ENCODE peak calls at places on chromosomes 16 and 17, in seven cellular contexts. T is GM23338; Q is fibroblast of mammary gland; H is CD8-positive, alpha-beta T cell; B is fibroblast of lung; X is colonic mucosa; D is fibroblast of villous mesenchyme. L is an unnamed sample.

GRCh38 chr16:52497067-52497816 is 49.7 kb downstream of the TOX3 start:
- DNase-seq in D (no peak), X (peak; percentile 35), B (peak; percentile 81), H (no peak), Q (no peak), T (no peak), L (peak; percentile 35)

GRCh38 chr17:13727441-13728171 is 125.9 kb upstream of the HS3ST3A1 start:
- DNase-seq in H (no peak), D (peak; percentile 64), B (peak; percentile 84), T (no peak), Q (peak; percentile 93), X (no peak), L (peak; percentile 50)

GRCh38 chr16:15829460-15829859 is 27.4 kb downstream of the MYH11 start:
- DNase-seq in X (peak; percentile 34), T (peak; percentile 54), H (no peak), Q (peak; percentile 0), B (peak; percentile 89), D (peak; percentile 26), L (no peak)

GRCh38 chr17:39229274-39229913 is 3.6 kb upstream of the STAC2 start:
- DNase-seq in T (no peak), X (no peak), B (no peak), H (no peak), D (peak; percentile 42), Q (peak; percentile 79), L (no peak)

GRCh38 chr17:48613862-48614694 is 1.0 kb downstream of the HOXB8 start:
- DNase-seq in Q (no peak), X (no peak), H (no peak), D (no peak), T (peak; percentile 60), B (no peak), L (peak; percentile 44)

GRCh38 chr16:65487231-65487630 is 365.4 kb upstream of the CDH11 start:
- DNase-seq in D (no peak), T (no peak), H (no peak), Q (no peak), X (no peak), B (no peak), L (no peak)

GRCh38 chr17:40069751-40070643 is 7.2 kb downstream of the THRA start:
- DNase-seq in T (peak; percentile 55), D (no peak), Q (peak; percentile 54), B (peak; percentile 56), H (no peak), X (peak; percentile 84), L (peak; percentile 52)

GRCh38 chr17:72609501-72609900 is 483.0 kb downstream of the SLC39A11 start:
- DNase-seq in Q (peak; percentile 46), B (no peak), D (no peak), X (peak; percentile 74), H (no peak), T (no peak), L (peak; percentile 70)

GRCh38 chr17:10790491-10791401 is 13.2 kb downstream of the TMEM238L start:
- DNase-seq in Q (no peak), B (no peak), T (no peak), D (no peak), X (no peak), H (no peak), L (no peak)

GRCh38 chr17:64319531-64319930 is 56.5 kb upstream of the TEX2 start:
- DNase-seq in B (no peak), D (no peak), X (no peak), H (no peak), T (no peak), Q (no peak), L (no peak)

GRCh38 chr16:89786474-89787364 is 29.7 kb downstream of the FANCA start:
- DNase-seq in H (no peak), B (no peak), X (no peak), T (no peak), Q (no peak), D (no peak), L (no peak)

GRCh38 chr16:12178251-12178990 is 201.9 kb downstream of the SNX29 start:
- DNase-seq in B (peak; percentile 62), T (no peak), Q (peak; percentile 72), H (no peak), X (no peak), D (peak; percentile 88), L (no peak)

GRCh38 chr17:78748730-78749317 is 33.2 kb downstream of the CYTH1 start:
- DNase-seq in B (peak; percentile 77), X (peak; percentile 71), Q (peak; percentile 80), H (peak; percentile 61), T (no peak), D (peak; percentile 84), L (no peak)

GRCh38 chr16:559411-560207 is 585 bp upstream of the PRR35 start:
- DNase-seq in T (no peak), D (no peak), B (no peak), X (no peak), H (no peak), Q (no peak), L (no peak)

GRCh38 chr17:7404737-7405412 is 978 bp upstream of the TMEM256 start:
- DNase-seq in D (peak; percentile 16), H (no peak), T (peak; percentile 86), B (no peak), X (peak; percentile 55), Q (peak; percentile 21), L (no peak)

GRCh38 chr16:13306153-13306552 is 404.8 kb downstream of the SHISA9 start:
- DNase-seq in T (no peak), D (no peak), B (no peak), H (no peak), X (no peak), Q (no peak), L (no peak)

GRCh38 chr17:15885770-15886169 is 59.2 kb upstream of the ADORA2B start:
- DNase-seq in X (no peak), D (peak; percentile 46), T (no peak), B (no peak), Q (no peak), H (no peak), L (no peak)

GRCh38 chr17:10649031-10649430 is 8.1 kb downstream of the MYH3 start:
- DNase-seq in D (peak; percentile 17), H (no peak), B (peak; percentile 21), Q (peak; percentile 31), X (no peak), T (no peak), L (peak; percentile 4)

GRCh38 chr17:68514809-68515208 is 2.6 kb downstream of the PRKAR1A start:
- DNase-seq in B (peak; percentile 86), Q (peak; percentile 98), T (no peak), H (no peak), X (no peak), D (peak; percentile 89), L (peak; percentile 62)

GRCh38 chr16:68227850-68228553 is 7.9 kb downstream of the ESRP2 start:
- DNase-seq in H (no peak), T (no peak), X (no peak), B (no peak), D (no peak), Q (no peak), L (no peak)

GRCh38 chr17:39618252-39618913 is 8.4 kb upstream of the PPP1R1B start:
- DNase-seq in H (no peak), D (peak; percentile 17), B (no peak), Q (no peak), T (peak; percentile 49), X (peak; percentile 54), L (no peak)

GRCh38 chr17:44360826-44361225 is 2.8 kb downstream of the FAM171A2 start:
- DNase-seq in B (peak; percentile 72), D (peak; percentile 67), T (peak; percentile 69), H (no peak), X (no peak), Q (peak; percentile 26), L (peak; percentile 22)

GRCh38 chr16:66959645-66960177 is 1.4 kb upstream of the CES3 start:
- DNase-seq in T (no peak), X (peak; percentile 61), H (no peak), Q (no peak), B (no peak), D (no peak), L (no peak)

GRCh38 chr16:67357561-67357960 is 30.9 kb downstream of the LRRC36 start:
- DNase-seq in T (no peak), X (no peak), Q (no peak), B (no peak), H (no peak), D (no peak), L (no peak)

GRCh38 chr16:72105978-72106377 is 12.3 kb downstream of the DHX38 start:
- DNase-seq in D (no peak), Q (no peak), X (no peak), H (no peak), B (no peak), T (no peak), L (no peak)

GRCh38 chr17:78345172-78345571 is 14.7 kb downstream of the SOCS3 start:
- DNase-seq in H (no peak), X (no peak), D (no peak), T (no peak), Q (no peak), B (no peak), L (no peak)

GRCh38 chr16:30367349-30368009 is 2.8 kb downstream of the TBC1D10B start:
- DNase-seq in D (no peak), X (no peak), T (no peak), Q (no peak), H (no peak), B (no peak), L (no peak)
- H3K4me3 ChIP-seq in D (peak overlapping the region; percentile 79), X (peak overlapping the region; percentile 73), T (no peak overlapping the region), Q (peak overlapping the region; percentile 84), H (peak overlapping the region; percentile 0), B (peak overlapping the region; percentile 89), L (peak overlapping the region; percentile 84)

GRCh38 chr16:24906199-24906808 is 60.5 kb downstream of the SLC5A11 start:
- DNase-seq in X (no peak), H (no peak), T (peak; percentile 43), B (peak; percentile 49), Q (peak; percentile 46), D (peak; percentile 26), L (peak; percentile 36)
- TF ChIP-seq CTCF in X (peak; percentile 37), H (no peak), T (peak; percentile 35), B (peak; percentile 34), Q (peak; percentile 53), D (peak; percentile 51), L (peak; percentile 39)

DNA sequence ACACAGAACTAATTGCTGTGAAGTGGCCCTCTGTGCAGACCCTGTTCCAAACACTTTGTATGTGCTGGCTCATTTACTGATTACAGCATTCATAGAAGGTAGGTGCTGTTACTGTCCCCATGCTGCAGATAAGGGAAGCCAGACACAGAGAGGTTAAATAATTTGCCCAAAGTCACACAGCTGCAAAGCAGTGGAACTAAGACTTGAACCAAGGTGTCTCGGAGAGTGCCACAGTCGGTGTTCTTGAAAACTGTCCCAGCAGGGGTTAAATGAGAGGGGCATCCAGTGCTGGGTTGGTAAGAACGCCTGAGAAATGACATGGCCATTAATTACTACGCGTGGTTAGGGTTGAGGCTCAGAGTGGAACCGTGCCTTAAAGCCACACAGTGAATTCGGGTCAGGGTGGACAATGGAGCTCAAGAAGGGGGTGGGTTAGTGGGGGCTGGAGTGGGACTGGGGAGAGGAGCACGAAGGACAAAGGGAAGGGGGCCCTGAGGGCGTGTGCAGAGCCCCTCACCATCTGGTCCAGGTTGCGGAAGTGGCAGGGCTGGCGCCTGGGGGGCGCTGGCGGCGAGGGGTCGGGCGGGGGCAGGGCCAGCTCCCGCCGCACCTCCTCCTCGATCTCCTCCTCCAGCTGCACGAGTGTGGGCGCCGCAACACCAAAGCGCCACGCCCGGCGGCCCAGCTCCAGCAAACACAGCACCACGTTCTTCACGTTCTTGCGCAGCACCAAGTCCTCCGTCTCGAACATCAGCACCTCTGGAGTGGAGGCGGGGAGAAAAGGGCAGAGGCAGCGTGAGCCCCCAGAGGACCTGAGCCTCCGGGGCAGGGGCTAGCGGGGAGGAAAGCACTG is 3.3 kb downstream of the GAS2L2 start:
- DNase-seq in H (no peak), X (no peak), Q (no peak), B (no peak), T (peak; percentile 59), D (peak; percentile 27), L (no peak)
- H3K4me3 ChIP-seq in H (no peak overlapping the region), X (no peak overlapping the region), Q (no peak overlapping the region), B (peak overlapping the region; percentile 20), T (peak overlapping the region; percentile 59), D (peak overlapping the region; percentile 18), L (no peak overlapping the region)

GRCh38 chr17:36869856-36870617 is 67.2 kb upstream of the LHX1 start:
- DNase-seq in B (peak; percentile 17), T (peak; percentile 64), Q (peak; percentile 48), H (no peak), D (peak; percentile 38), X (no peak), L (no peak)
- TF ChIP-seq CTCF in B (no peak), T (peak; percentile 44), Q (no peak), H (no peak), D (peak; percentile 3), X (no peak), L (no peak)

L was measured in astrocyte of the spinal cord.